ENCODE peak calls at places on chromosomes 5 and 9, in four cellular contexts. N is head of caudate nucleus; M is GOT3; X is stimulated activated CD8-positive, alpha-beta memory T cell treated with anti-CD3 and anti-CD28 coated beads, Interleukin-2, amount 100 ng/mL, for 48 hours. S is an unnamed sample.

GRCh38 chr5:74316064-74316586 is 324.4 kb downstream of the ENC1 start:
- DNase-seq in N (no peak), M (peak), X (peak), S (peak)

GRCh38 chr9:4934976-4935672 is 49.9 kb upstream of the JAK2 start:
- DNase-seq in N (no peak), M (no peak), X (no peak), S (no peak)

GRCh38 chr5:54761213-54761701 is 224.1 kb downstream of the ESM1 start:
- DNase-seq in N (no peak), M (peak), X (no peak), S (no peak)

GRCh38 chr9:12956261-12956660 is 181.4 kb downstream of the LURAP1L start:
- DNase-seq in N (no peak), M (no peak), X (no peak), S (no peak)

GRCh38 chr5:126354012-126354856 is 69.0 kb upstream of the GRAMD2B start:
- DNase-seq in N (no peak), M (no peak), X (no peak), S (no peak)

GRCh38 chr5:21880164-21880563 is 973.0 kb downstream of the CDH12 start:
- DNase-seq in N (no peak), M (no peak), X (no peak), S (no peak)

GRCh38 chr9:85876628-85877027 is 64.3 kb upstream of the NAA35 start:
- DNase-seq in N (no peak), M (no peak), X (no peak), S (no peak)

GRCh38 chr5:151121652-151122051 is 35.9 kb downstream of the ANXA6 start:
- DNase-seq in N (no peak), M (no peak), X (no peak), S (no peak)

GRCh38 chr9:121758693-121759092 is 107.3 kb downstream of the DAB2IP start:
- DNase-seq in N (no peak), M (no peak), X (no peak), S (no peak)